ENCODE peak calls at places on chromosomes 3 and 15, in four cellular contexts. V is amniotic stem cell, Z is AG08395, I is progenitor cell of endocrine pancreas. L is an unnamed sample.
A peak's percentile ranks its signal among the peaks of the same experiment; 100 is the strongest.

GRCh38 chr15:66253296-66253642 is 281 bp downstream of the MEGF11 start:
- DNase-seq in I (no peak), Z (no peak), V (no peak), L (no peak)

GRCh38 chr3:12679468-12679867 is 15.6 kb upstream of the RAF1 start:
- DNase-seq in V (peak; percentile 77), I (no peak), Z (peak; percentile 88), L (peak; percentile 85)

GRCh38 chr3:50275160-50275995 is 3.5 kb upstream of the LSMEM2 start:
- DNase-seq in V (no peak), Z (no peak), I (no peak), L (no peak)

GRCh38 chr3:189212681-189213080 is 40.9 kb downstream of the TPRG1 start:
- DNase-seq in Z (no peak), I (no peak), V (no peak), L (no peak)

GRCh38 chr3:158731525-158731924 is 732 bp downstream of the RARRES1 start:
- DNase-seq in Z (no peak), V (no peak), I (no peak), L (no peak)

GRCh38 chr3:167740961-167741587 is 5.6 kb downstream of the SERPINI1 start:
- DNase-seq in I (no peak), Z (peak; percentile 19), V (no peak), L (peak; percentile 27)

GRCh38 chr3:197417451-197417850 is 119.0 kb upstream of the DLG1 start:
- DNase-seq in V (no peak), Z (no peak), I (no peak), L (no peak)

GRCh38 chr3:10957976-10958749 is 34.4 kb upstream of the SLC6A1 start:
- DNase-seq in V (no peak), I (no peak), Z (peak; percentile 21), L (no peak)

GRCh38 chr3:64340636-64341240 is 115.5 kb upstream of the PRICKLE2 start:
- DNase-seq in I (no peak), Z (peak; percentile 71), V (peak; percentile 61), L (peak; percentile 78)

GRCh38 chr3:55720614-55721013 is 233.5 kb upstream of the WNT5A start:
- DNase-seq in Z (peak; percentile 61), I (no peak), V (peak; percentile 6), L (peak; percentile 46)

GRCh38 chr3:69786854-69787253 is 47.6 kb downstream of the MITF start:
- DNase-seq in I (no peak), Z (no peak), V (no peak), L (no peak)

GRCh38 chr3:68666409-68667193 is 265.7 kb downstream of the TAFA4 start:
- DNase-seq in Z (no peak), V (no peak), I (no peak), L (no peak)

GRCh38 chr3:46646700-46647099 is 34.4 kb downstream of the FAM240A start:
- DNase-seq in V (peak; percentile 9), I (no peak), Z (peak; percentile 86), L (peak; percentile 35)

GRCh38 chr15:36599824-36600365 is 20.5 kb downstream of the CDIN1 start:
- DNase-seq in V (no peak), Z (no peak), I (no peak), L (no peak)

GRCh38 chr3:6935964-6936363 is 75.0 kb downstream of the GRM7 start:
- DNase-seq in I (no peak), Z (no peak), V (no peak), L (no peak)

GRCh38 chr3:98012974-98013373 is 22.1 kb downstream of the GABRR3 start:
- DNase-seq in I (no peak), Z (no peak), V (no peak), L (peak; percentile 82)